ENCODE peak calls at places on chromosomes 7 and 10, in six cellular contexts. One of them, this sample, is unnamed.

GRCh38 chr10:66629976-66630375 is 295.9 kb upstream of the LRRTM3 start:
- DNase-seq in hepatocyte: no peak
- DNase-seq in GM23248: no peak
- DNase-seq in fibroblast of lung: no peak
- DNase-seq in GM23338: no peak
- DNase-seq in Karpas-422: no peak
- DNase-seq in this sample: no peak

GRCh38 chr7:29297194-29297890 is 102.8 kb downstream of the CHN2 start:
- DNase-seq in fibroblast of lung: no peak
- DNase-seq in hepatocyte: no peak
- DNase-seq in GM23248: no peak
- DNase-seq in GM23338: peak
- DNase-seq in Karpas-422: peak
- DNase-seq in this sample: no peak

GRCh38 chr10:3468919-3469638 is 296.5 kb upstream of the PITRM1 start:
- DNase-seq in GM23338: no peak
- DNase-seq in fibroblast of lung: peak
- DNase-seq in Karpas-422: no peak
- DNase-seq in hepatocyte: peak
- DNase-seq in GM23248: peak
- DNase-seq in this sample: peak

GRCh38 chr10:105070249-105070648 is 429.2 kb downstream of the SORCS3 start:
- DNase-seq in GM23248: no peak
- DNase-seq in hepatocyte: no peak
- DNase-seq in GM23338: no peak
- DNase-seq in fibroblast of lung: no peak
- DNase-seq in Karpas-422: no peak
- DNase-seq in this sample: no peak

GRCh38 chr10:50805981-50806622 is 66.4 kb downstream of the ASAH2B start:
- DNase-seq in fibroblast of lung: no peak
- DNase-seq in Karpas-422: no peak
- DNase-seq in hepatocyte: no peak
- DNase-seq in GM23338: peak
- DNase-seq in GM23248: peak
- DNase-seq in this sample: no peak

GRCh38 chr10:95121904-95122303 is 52.6 kb upstream of the CYP2C8 start:
- DNase-seq in fibroblast of lung: peak
- DNase-seq in GM23338: no peak
- DNase-seq in hepatocyte: peak
- DNase-seq in GM23248: peak
- DNase-seq in Karpas-422: no peak
- DNase-seq in this sample: no peak

GRCh38 chr7:74312418-74313021 is 23.3 kb downstream of the CLIP2 start:
- DNase-seq in GM23248: no peak
- DNase-seq in hepatocyte: no peak
- DNase-seq in GM23338: no peak
- DNase-seq in fibroblast of lung: no peak
- DNase-seq in Karpas-422: no peak
- DNase-seq in this sample: peak

GRCh38 chr7:114047889-114048288 is 129.1 kb upstream of the PPP1R3A start:
- DNase-seq in fibroblast of lung: peak
- DNase-seq in GM23248: peak
- DNase-seq in hepatocyte: peak
- DNase-seq in Karpas-422: no peak
- DNase-seq in GM23338: no peak
- DNase-seq in this sample: no peak

GRCh38 chr10:17923728-17924127 is 28.0 kb upstream of the SLC39A12 start:
- DNase-seq in GM23338: no peak
- DNase-seq in GM23248: peak
- DNase-seq in hepatocyte: peak
- DNase-seq in fibroblast of lung: peak
- DNase-seq in Karpas-422: no peak
- DNase-seq in this sample: peak

GRCh38 chr7:130560972-130561371 is 69.1 kb downstream of the MEST start:
- DNase-seq in GM23248: peak
- DNase-seq in hepatocyte: peak
- DNase-seq in GM23338: peak
- DNase-seq in Karpas-422: peak
- DNase-seq in fibroblast of lung: peak
- DNase-seq in this sample: peak

GRCh38 chr10:80137926-80138325 is 5.4 kb downstream of the PLAC9 start:
- DNase-seq in GM23338: no peak
- DNase-seq in fibroblast of lung: no peak
- DNase-seq in Karpas-422: no peak
- DNase-seq in GM23248: no peak
- DNase-seq in hepatocyte: peak
- DNase-seq in this sample: no peak

GRCh38 chr7:4238861-4239260 is 443.2 kb upstream of the FOXK1 start:
- DNase-seq in hepatocyte: no peak
- DNase-seq in Karpas-422: no peak
- DNase-seq in GM23338: no peak
- DNase-seq in fibroblast of lung: no peak
- DNase-seq in GM23248: no peak
- DNase-seq in this sample: no peak

GRCh38 chr7:41187322-41187721 is 515.6 kb downstream of the INHBA start:
- DNase-seq in Karpas-422: no peak
- DNase-seq in GM23338: no peak
- DNase-seq in fibroblast of lung: no peak
- DNase-seq in hepatocyte: no peak
- DNase-seq in GM23248: no peak
- DNase-seq in this sample: peak

GRCh38 chr7:140475747-140476333 is 3.5 kb downstream of the MKRN1 start:
- DNase-seq in Karpas-422: peak
- DNase-seq in GM23248: peak
- DNase-seq in fibroblast of lung: peak
- DNase-seq in GM23338: peak
- DNase-seq in hepatocyte: peak
- DNase-seq in this sample: peak

GRCh38 chr10:120205368-120206018 is 251.5 kb upstream of the PLPP4 start:
- DNase-seq in hepatocyte: no peak
- DNase-seq in Karpas-422: no peak
- DNase-seq in fibroblast of lung: no peak
- DNase-seq in GM23248: no peak
- DNase-seq in GM23338: no peak
- DNase-seq in this sample: no peak

GRCh38 chr7:36305648-36306047 is 84.0 kb upstream of the ANLN start:
- DNase-seq in GM23338: no peak
- DNase-seq in fibroblast of lung: no peak
- DNase-seq in Karpas-422: no peak
- DNase-seq in hepatocyte: no peak
- DNase-seq in GM23248: no peak
- DNase-seq in this sample: no peak

GRCh38 chr10:95480102-95480900 is 80.9 kb downstream of the SORBS1 start:
- DNase-seq in Karpas-422: no peak
- DNase-seq in fibroblast of lung: no peak
- DNase-seq in GM23248: peak
- DNase-seq in GM23338: no peak
- DNase-seq in hepatocyte: peak
- DNase-seq in this sample: no peak

GRCh38 chr10:21082206-21082605 is 185.1 kb upstream of the NEBL start:
- DNase-seq in hepatocyte: no peak
- DNase-seq in GM23338: no peak
- DNase-seq in fibroblast of lung: no peak
- DNase-seq in Karpas-422: no peak
- DNase-seq in GM23248: no peak
- DNase-seq in this sample: no peak

GRCh38 chr7:95092332-95092731 is 184.9 kb downstream of the PPP1R9A start:
- DNase-seq in hepatocyte: no peak
- DNase-seq in fibroblast of lung: no peak
- DNase-seq in GM23248: no peak
- DNase-seq in GM23338: no peak
- DNase-seq in Karpas-422: no peak
- DNase-seq in this sample: no peak

GRCh38 chr10:101848894-101849351 is 5.3 kb upstream of the KCNIP2 start:
- DNase-seq in GM23338: peak
- DNase-seq in Karpas-422: no peak
- DNase-seq in GM23248: no peak
- DNase-seq in hepatocyte: no peak
- DNase-seq in fibroblast of lung: peak
- DNase-seq in this sample: no peak

GRCh38 chr10:112698774-112699173 is 251.3 kb upstream of the TCF7L2 start:
- DNase-seq in hepatocyte: no peak
- DNase-seq in fibroblast of lung: no peak
- DNase-seq in GM23248: no peak
- DNase-seq in GM23338: no peak
- DNase-seq in Karpas-422: no peak
- DNase-seq in this sample: no peak

GRCh38 chr7:124412531-124412930 is 353.1 kb downstream of the GPR37 start:
- DNase-seq in fibroblast of lung: no peak
- DNase-seq in Karpas-422: no peak
- DNase-seq in GM23248: no peak
- DNase-seq in GM23338: no peak
- DNase-seq in hepatocyte: no peak
- DNase-seq in this sample: no peak

GRCh38 chr7:118057404-118057803 is 126.6 kb upstream of the LSM8 start:
- DNase-seq in hepatocyte: peak
- DNase-seq in fibroblast of lung: no peak
- DNase-seq in GM23338: no peak
- DNase-seq in Karpas-422: no peak
- DNase-seq in GM23248: no peak
- DNase-seq in this sample: no peak

GRCh38 chr7:120404042-120404441 is 131.1 kb downstream of the KCND2 start:
- DNase-seq in GM23248: peak
- DNase-seq in Karpas-422: no peak
- DNase-seq in hepatocyte: peak
- DNase-seq in fibroblast of lung: peak
- DNase-seq in GM23338: no peak
- DNase-seq in this sample: no peak

GRCh38 chr7:32761451-32762320 is 129.9 kb downstream of the KBTBD2 start:
- DNase-seq in fibroblast of lung: no peak
- DNase-seq in GM23248: peak
- DNase-seq in Karpas-422: no peak
- DNase-seq in hepatocyte: no peak
- DNase-seq in GM23338: peak
- DNase-seq in this sample: no peak
- H3K4me2 ChIP-seq in fibroblast of lung: no peak
- H3K4me2 ChIP-seq in GM23248: peak
- H3K4me2 ChIP-seq in Karpas-422: no peak
- H3K4me2 ChIP-seq in hepatocyte: peak
- H3K4me2 ChIP-seq in GM23338: peak
- H3K4me2 ChIP-seq in this sample: no peak

GRCh38 chr7:159065151-159065550 is 79.5 kb downstream of the VIPR2 start:
- DNase-seq in Karpas-422: no peak
- DNase-seq in GM23248: no peak
- DNase-seq in GM23338: no peak
- DNase-seq in fibroblast of lung: no peak
- DNase-seq in hepatocyte: no peak
- DNase-seq in this sample: no peak

GRCh38 chr7:159065852-159066480 is 78.7 kb downstream of the VIPR2 start:
- DNase-seq in fibroblast of lung: no peak
- DNase-seq in Karpas-422: no peak
- DNase-seq in GM23338: no peak
- DNase-seq in hepatocyte: no peak
- DNase-seq in GM23248: no peak
- DNase-seq in this sample: no peak

GRCh38 chr7:159063046-159063840 is 81.4 kb downstream of the VIPR2 start:
- DNase-seq in hepatocyte: no peak
- DNase-seq in fibroblast of lung: no peak
- DNase-seq in GM23248: no peak
- DNase-seq in GM23338: no peak
- DNase-seq in Karpas-422: no peak
- DNase-seq in this sample: no peak

GRCh38 chr7:159064121-159064815 is 80.4 kb downstream of the VIPR2 start:
- DNase-seq in Karpas-422: no peak
- DNase-seq in GM23248: no peak
- DNase-seq in hepatocyte: no peak
- DNase-seq in fibroblast of lung: no peak
- DNase-seq in GM23338: no peak
- DNase-seq in this sample: no peak

GRCh38 chr7:159064816-159065130 is 79.9 kb downstream of the VIPR2 start:
- DNase-seq in GM23248: no peak
- DNase-seq in fibroblast of lung: no peak
- DNase-seq in GM23338: no peak
- DNase-seq in hepatocyte: no peak
- DNase-seq in Karpas-422: no peak
- DNase-seq in this sample: no peak
- H2AFZ ChIP-seq in GM23248: no peak
- H2AFZ ChIP-seq in fibroblast of lung: no peak
- H2AFZ ChIP-seq in GM23338: no peak
- H2AFZ ChIP-seq in hepatocyte: no peak
- H2AFZ ChIP-seq in Karpas-422: no peak
- H2AFZ ChIP-seq in this sample: no peak

DNA sequence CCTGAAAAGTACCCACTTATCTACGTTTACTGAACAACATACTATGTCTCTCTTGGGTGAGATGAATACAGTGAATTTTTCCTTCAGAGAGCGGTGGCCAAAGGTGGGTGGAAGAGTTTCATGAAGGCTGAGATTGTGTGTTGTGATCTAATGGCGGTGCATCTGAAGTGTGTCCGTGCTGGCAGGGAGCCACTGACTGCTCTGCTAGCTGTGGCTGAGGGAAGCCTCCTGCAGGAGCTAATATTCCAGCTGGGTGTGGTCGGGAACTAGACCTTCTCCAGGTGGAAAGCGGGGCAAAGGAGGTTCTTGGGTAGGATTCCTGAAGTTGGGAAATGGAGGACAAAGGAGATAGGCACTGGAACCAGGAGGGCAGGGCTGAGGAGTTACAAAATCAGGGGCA is 69.2 kb upstream of the GRB10 start:
- DNase-seq in hepatocyte: no peak
- DNase-seq in Karpas-422: no peak
- DNase-seq in fibroblast of lung: no peak
- DNase-seq in GM23338: no peak
- DNase-seq in GM23248: no peak
- DNase-seq in this sample: no peak
- H3K4me2 ChIP-seq in hepatocyte: no peak
- H3K4me2 ChIP-seq in Karpas-422: no peak
- H3K4me2 ChIP-seq in fibroblast of lung: no peak
- H3K4me2 ChIP-seq in GM23338: no peak
- H3K4me2 ChIP-seq in GM23248: no peak
- H3K4me2 ChIP-seq in this sample: no peak

GRCh38 chr10:62284221-62284620 is 15.6 kb upstream of the RTKN2 start:
- DNase-seq in hepatocyte: no peak
- DNase-seq in fibroblast of lung: no peak
- DNase-seq in GM23338: no peak
- DNase-seq in GM23248: no peak
- DNase-seq in Karpas-422: no peak
- DNase-seq in this sample: no peak
- H2AFZ ChIP-seq in hepatocyte: no peak
- H2AFZ ChIP-seq in fibroblast of lung: no peak
- H2AFZ ChIP-seq in GM23338: no peak
- H2AFZ ChIP-seq in GM23248: no peak
- H2AFZ ChIP-seq in Karpas-422: no peak
- H2AFZ ChIP-seq in this sample: peak

DNA sequence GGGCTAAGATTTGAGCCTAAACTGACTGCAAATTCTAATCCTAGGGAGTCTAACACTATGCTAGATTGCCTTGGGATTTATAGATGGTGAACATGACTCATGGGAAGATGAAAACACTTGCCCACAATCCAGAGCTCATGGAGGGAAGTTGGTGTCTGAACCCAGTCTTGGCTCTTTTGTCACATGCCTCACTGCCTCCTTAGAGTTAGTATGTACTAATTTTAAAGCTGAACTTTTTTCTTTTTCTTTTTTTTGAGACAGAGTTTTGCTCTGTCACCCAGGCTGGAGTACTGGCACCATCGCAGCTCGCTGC is 14.4 kb downstream of the MRPL32 start:
- DNase-seq in hepatocyte: no peak
- DNase-seq in fibroblast of lung: no peak
- DNase-seq in GM23338: no peak
- DNase-seq in GM23248: no peak
- DNase-seq in Karpas-422: no peak
- DNase-seq in this sample: no peak
- H3K4me2 ChIP-seq in hepatocyte: no peak
- H3K4me2 ChIP-seq in fibroblast of lung: no peak
- H3K4me2 ChIP-seq in GM23338: no peak
- H3K4me2 ChIP-seq in GM23248: no peak
- H3K4me2 ChIP-seq in Karpas-422: no peak
- H3K4me2 ChIP-seq in this sample: no peak

GRCh38 chr10:71218046-71218832 is 5.9 kb downstream of the UNC5B start:
- DNase-seq in Karpas-422: no peak
- DNase-seq in GM23338: no peak
- DNase-seq in fibroblast of lung: peak
- DNase-seq in hepatocyte: no peak
- DNase-seq in GM23248: peak
- DNase-seq in this sample: peak
- H2AFZ ChIP-seq in Karpas-422: no peak
- H2AFZ ChIP-seq in GM23338: no peak
- H2AFZ ChIP-seq in fibroblast of lung: no peak
- H2AFZ ChIP-seq in hepatocyte: no peak
- H2AFZ ChIP-seq in GM23248: peak
- H2AFZ ChIP-seq in this sample: peak